ENCODE peak calls at places on chromosomes 16 and 17, in four cellular contexts. D is breast epithelium, E is AG10803, R is EH. Y is an unnamed sample.

GRCh38 chr17:69640073-69640472 is 225.6 kb downstream of the MAP2K6 start:
- DNase-seq in D (no peak), E (no peak), R (no peak), Y (no peak)

GRCh38 chr17:179066-179432 is 2.4 kb downstream of the DOC2B start:
- DNase-seq in D (no peak), E (no peak), R (no peak), Y (no peak)

GRCh38 chr16:21645261-21645721 is 7.1 kb downstream of the IGSF6 start:
- DNase-seq in D (no peak), E (peak), R (peak), Y (no peak)

GRCh38 chr16:84379008-84379730 is 10.8 kb downstream of the ATP2C2 start:
- DNase-seq in D (no peak), E (no peak), R (no peak), Y (no peak)

GRCh38 chr16:88548131-88548874 is 21.9 kb upstream of the ZC3H18 start:
- DNase-seq in D (no peak), E (no peak), R (no peak), Y (no peak)

GRCh38 chr17:71455219-71455618 is 665.6 kb upstream of the SOX9 start:
- DNase-seq in D (no peak), E (no peak), R (no peak), Y (no peak)

GRCh38 chr16:50272111-50272571 is 5.8 kb downstream of the ADCY7 start:
- DNase-seq in D (no peak), E (no peak), R (peak), Y (no peak)

GRCh38 chr16:19090916-19091315 is 22.8 kb upstream of the ITPRIPL2 start:
- DNase-seq in D (no peak), E (no peak), R (no peak), Y (no peak)

GRCh38 chr16:3065069-3065741 is at the start of gene IL32:
- DNase-seq in D (no peak), E (peak), R (peak), Y (peak)

GRCh38 chr17:51926448-51926847 is 232.1 kb downstream of the CA10 start:
- DNase-seq in D (no peak), E (no peak), R (no peak), Y (no peak)

GRCh38 chr17:80261159-80261894 is 675 bp downstream of the RNF213 start:
- DNase-seq in D (peak), E (peak), R (peak), Y (peak)

GRCh38 chr17:37463039-37463438 is 26.7 kb upstream of the DUSP14 start:
- DNase-seq in D (no peak), E (no peak), R (no peak), Y (no peak)

GRCh38 chr16:24748242-24748641 is 18.8 kb downstream of the TNRC6A start:
- DNase-seq in D (peak), E (peak), R (peak), Y (no peak)